ENCODE peak calls at places on chromosome 17, in four cellular contexts. One of them, this sample, is unnamed. For H3K9me3, the result is how much of the 10 kb centered on the place peaks cover.

GRCh38 chr17:28416703-28417311 is 10.8 kb upstream of the SLC46A1 start:
- DNase-seq in endodermal cell: peak
- DNase-seq in astrocyte: peak
- DNase-seq in neural progenitor cell: peak
- DNase-seq in this sample: peak

GRCh38 chr17:64130559-64131001 is 636 bp upstream of the ERN1 start:
- DNase-seq in endodermal cell: no peak
- DNase-seq in astrocyte: peak
- DNase-seq in neural progenitor cell: no peak
- DNase-seq in this sample: peak

GRCh38 chr17:36599546-36600250 is 1.7 kb upstream of the MRM1 start:
- DNase-seq in endodermal cell: peak
- DNase-seq in astrocyte: no peak
- DNase-seq in neural progenitor cell: no peak
- DNase-seq in this sample: no peak

GRCh38 chr17:79803997-79804855 is 7.3 kb upstream of the CBX8 start:
- DNase-seq in endodermal cell: peak
- DNase-seq in astrocyte: no peak
- DNase-seq in neural progenitor cell: peak
- DNase-seq in this sample: no peak

GRCh38 chr17:17289701-17290100 is 8.7 kb upstream of the COPS3 start:
- DNase-seq in endodermal cell: no peak
- DNase-seq in astrocyte: no peak
- DNase-seq in neural progenitor cell: no peak
- DNase-seq in this sample: no peak

GRCh38 chr17:67200727-67201301 is 44.2 kb downstream of the HELZ start:
- DNase-seq in endodermal cell: no peak
- DNase-seq in astrocyte: no peak
- DNase-seq in neural progenitor cell: peak
- DNase-seq in this sample: no peak

GRCh38 chr17:45801386-45801785 is 17.3 kb downstream of the CRHR1 start:
- DNase-seq in endodermal cell: no peak
- DNase-seq in astrocyte: no peak
- DNase-seq in neural progenitor cell: no peak
- DNase-seq in this sample: no peak

GRCh38 chr17:77206125-77206523 is 65.4 kb downstream of the SEC14L1 start:
- DNase-seq in endodermal cell: no peak
- DNase-seq in astrocyte: no peak
- DNase-seq in neural progenitor cell: no peak
- DNase-seq in this sample: no peak

GRCh38 chr17:55402374-55402773 is 19.3 kb downstream of the MMD start:
- DNase-seq in endodermal cell: no peak
- DNase-seq in astrocyte: peak
- DNase-seq in neural progenitor cell: no peak
- DNase-seq in this sample: no peak

GRCh38 chr17:80101946-80102706 is 745 bp downstream of the GAA start:
- DNase-seq in endodermal cell: no peak
- DNase-seq in astrocyte: no peak
- DNase-seq in neural progenitor cell: peak
- DNase-seq in this sample: peak

GRCh38 chr17:59757043-59757824 is 49.8 kb downstream of the VMP1 start:
- DNase-seq in endodermal cell: no peak
- DNase-seq in astrocyte: no peak
- DNase-seq in neural progenitor cell: no peak
- DNase-seq in this sample: no peak

GRCh38 chr17:76240461-76241204 is at the start of gene RNF157:
- DNase-seq in endodermal cell: peak
- DNase-seq in astrocyte: peak
- DNase-seq in neural progenitor cell: peak
- DNase-seq in this sample: peak

GRCh38 chr17:27533874-27534815 is 77.9 kb downstream of the KSR1 start:
- DNase-seq in endodermal cell: peak
- DNase-seq in astrocyte: peak
- DNase-seq in neural progenitor cell: peak
- DNase-seq in this sample: no peak

GRCh38 chr17:3558603-3559269 is 1.1 kb upstream of the TRPV3 start:
- DNase-seq in endodermal cell: peak
- DNase-seq in astrocyte: no peak
- DNase-seq in neural progenitor cell: no peak
- DNase-seq in this sample: peak

GRCh38 chr17:39175695-39176093 is 9.7 kb upstream of the ARL5C start:
- DNase-seq in endodermal cell: peak
- DNase-seq in astrocyte: no peak
- DNase-seq in neural progenitor cell: no peak
- DNase-seq in this sample: no peak

GRCh38 chr17:49217651-49218413 is 7.3 kb downstream of the ABI3 start:
- DNase-seq in endodermal cell: no peak
- DNase-seq in astrocyte: no peak
- DNase-seq in neural progenitor cell: no peak
- DNase-seq in this sample: peak

GRCh38 chr17:64202683-64203430 is 60.2 kb downstream of the TEX2 start:
- DNase-seq in endodermal cell: no peak
- DNase-seq in astrocyte: peak
- DNase-seq in neural progenitor cell: peak
- DNase-seq in this sample: no peak

GRCh38 chr17:29612094-29612403 is 10.7 kb downstream of the CORO6 start:
- DNase-seq in endodermal cell: no peak
- DNase-seq in astrocyte: no peak
- DNase-seq in neural progenitor cell: no peak
- DNase-seq in this sample: no peak

GRCh38 chr17:49338883-49339282 is 23.2 kb downstream of the ZNF652 start:
- DNase-seq in endodermal cell: no peak
- DNase-seq in astrocyte: peak
- DNase-seq in neural progenitor cell: peak
- DNase-seq in this sample: no peak

GRCh38 chr17:30969989-30970680 is 704 bp upstream of the RNF135 start:
- DNase-seq in endodermal cell: peak
- DNase-seq in astrocyte: peak
- DNase-seq in neural progenitor cell: peak
- DNase-seq in this sample: peak

GRCh38 chr17:49393491-49394255 is 21.0 kb downstream of the PHB1 start:
- DNase-seq in endodermal cell: no peak
- DNase-seq in astrocyte: no peak
- DNase-seq in neural progenitor cell: no peak
- DNase-seq in this sample: no peak

GRCh38 chr17:40173091-40173777 is 4.0 kb upstream of the RAPGEFL1 start:
- DNase-seq in endodermal cell: no peak
- DNase-seq in astrocyte: no peak
- DNase-seq in neural progenitor cell: no peak
- DNase-seq in this sample: no peak

GRCh38 chr17:78862073-78863023 is 21.7 kb upstream of the USP36 start:
- DNase-seq in endodermal cell: peak
- DNase-seq in astrocyte: peak
- DNase-seq in neural progenitor cell: no peak
- DNase-seq in this sample: peak

GRCh38 chr17:7041607-7042506 is 2.0 kb downstream of the SLC16A11 start:
- DNase-seq in endodermal cell: peak
- DNase-seq in astrocyte: no peak
- DNase-seq in neural progenitor cell: peak
- DNase-seq in this sample: no peak

GRCh38 chr17:81119223-81120148 is 45.8 kb upstream of the PVALEF start:
- DNase-seq in endodermal cell: peak
- DNase-seq in astrocyte: peak
- DNase-seq in neural progenitor cell: peak
- DNase-seq in this sample: peak
- TF ChIP-seq CTCF in endodermal cell: peak
- TF ChIP-seq CTCF in astrocyte: no peak
- TF ChIP-seq CTCF in neural progenitor cell: peak
- TF ChIP-seq CTCF in this sample: no peak

GRCh38 chr17:9900019-9900594 is 5.0 kb downstream of the RCVRN start:
- DNase-seq in endodermal cell: no peak
- DNase-seq in astrocyte: no peak
- DNase-seq in neural progenitor cell: no peak
- DNase-seq in this sample: no peak

GRCh38 chr17:9898812-9899211 is 6.3 kb downstream of the RCVRN start:
- DNase-seq in endodermal cell: no peak
- DNase-seq in astrocyte: no peak
- DNase-seq in neural progenitor cell: no peak
- DNase-seq in this sample: no peak

GRCh38 chr17:9902116-9902515 is 3.0 kb downstream of the RCVRN start:
- DNase-seq in endodermal cell: peak
- DNase-seq in astrocyte: no peak
- DNase-seq in neural progenitor cell: peak
- DNase-seq in this sample: no peak

GRCh38 chr17:9899280-9900018 is 5.6 kb downstream of the RCVRN start:
- DNase-seq in endodermal cell: no peak
- DNase-seq in astrocyte: no peak
- DNase-seq in neural progenitor cell: no peak
- DNase-seq in this sample: no peak

GRCh38 chr17:9900744-9901143 is 4.3 kb downstream of the RCVRN start:
- DNase-seq in endodermal cell: no peak
- DNase-seq in astrocyte: peak
- DNase-seq in neural progenitor cell: no peak
- DNase-seq in this sample: no peak
- H3K9me3 ChIP-seq in endodermal cell: under half
- H3K9me3 ChIP-seq in astrocyte: under half
- H3K9me3 ChIP-seq in neural progenitor cell: under half
- H3K9me3 ChIP-seq in this sample: under half

DNA sequence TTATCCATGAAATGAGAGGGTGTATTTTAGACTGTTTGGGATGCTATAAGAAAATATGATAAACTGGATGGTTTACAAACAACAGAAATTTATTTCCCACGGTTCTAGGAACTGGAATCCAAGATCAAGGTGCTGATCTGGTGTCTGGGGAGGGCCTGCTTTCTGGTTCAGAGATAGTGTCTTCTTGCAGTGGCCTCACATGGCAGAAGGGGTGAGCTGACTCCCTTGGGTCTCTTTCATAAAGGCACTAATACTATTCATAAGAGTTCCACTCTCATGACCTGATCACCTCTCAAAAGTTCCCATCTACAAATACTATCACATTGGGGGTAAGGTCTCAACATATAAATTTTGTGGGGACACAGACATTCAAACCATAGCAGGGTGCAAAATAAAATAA is 7.9 kb upstream of the AMZ2 start:
- DNase-seq in endodermal cell: no peak
- DNase-seq in astrocyte: no peak
- DNase-seq in neural progenitor cell: no peak
- DNase-seq in this sample: no peak
- H3K9ac ChIP-seq in endodermal cell: no peak
- H3K9ac ChIP-seq in astrocyte: no peak
- H3K9ac ChIP-seq in neural progenitor cell: no peak
- H3K9ac ChIP-seq in this sample: no peak

DNA sequence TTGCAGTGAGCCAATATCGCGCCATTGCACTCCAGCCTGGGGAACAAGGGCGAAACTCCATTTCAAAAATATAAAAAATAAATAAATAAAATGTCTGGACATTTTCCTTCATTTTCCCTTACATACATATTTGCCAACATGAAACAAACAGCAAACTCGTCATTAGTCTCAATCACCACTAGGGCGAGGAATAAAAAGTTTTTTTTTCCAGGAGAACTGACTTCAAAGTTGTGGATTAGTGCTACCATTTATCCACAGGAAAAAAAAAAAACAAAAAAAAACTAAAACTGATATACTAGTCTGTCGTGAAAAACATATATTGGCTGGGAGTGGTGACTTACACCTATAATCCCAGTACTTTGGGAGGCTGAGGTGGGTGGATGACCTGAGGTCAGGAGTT is 77.0 kb upstream of the MTMR4 start:
- DNase-seq in endodermal cell: no peak
- DNase-seq in astrocyte: no peak
- DNase-seq in neural progenitor cell: no peak
- DNase-seq in this sample: no peak
- TF ChIP-seq CTCF in endodermal cell: peak
- TF ChIP-seq CTCF in astrocyte: peak
- TF ChIP-seq CTCF in neural progenitor cell: peak
- TF ChIP-seq CTCF in this sample: no peak

DNA sequence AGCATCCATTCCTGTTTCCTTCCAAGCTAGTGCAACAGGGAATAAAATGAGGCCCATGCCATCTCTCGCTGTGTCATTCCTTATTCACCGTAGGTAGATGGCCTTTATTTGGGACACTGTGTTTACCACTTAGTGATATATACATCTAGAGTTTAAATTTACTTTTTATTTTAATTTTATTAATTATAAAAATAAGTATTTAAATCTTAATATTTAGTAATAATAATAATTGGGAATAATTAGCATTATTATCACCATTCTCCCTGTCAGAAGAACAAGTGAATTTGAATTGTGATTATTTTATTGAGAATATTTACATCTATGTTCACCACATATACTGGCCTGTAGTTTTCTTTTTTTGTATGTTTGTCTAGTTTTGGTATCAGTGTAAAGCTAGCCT is 692.9 kb upstream of the KIF2B start:
- DNase-seq in endodermal cell: no peak
- DNase-seq in astrocyte: no peak
- DNase-seq in neural progenitor cell: no peak
- DNase-seq in this sample: no peak
- H3K9me3 ChIP-seq in endodermal cell: under half
- H3K9me3 ChIP-seq in astrocyte: under half
- H3K9me3 ChIP-seq in neural progenitor cell: under half
- H3K9me3 ChIP-seq in this sample: under half